ENCODE peak calls at places on chromosomes 7 and 10, in eight cellular contexts. V is activated T-cell treated with anti-CD3 and anti-CD28 coated beads, Interleukin-2, amount 50 U/mL, for 4 hours; P is Panc1; J is Right ventricle myocardium superior; G is GM12878; O is CD4-positive, CD25-positive, alpha-beta regulatory T cell; C is naive thymus-derived CD8-positive, alpha-beta T cell; U is A549. E is an unnamed sample.
A peak's percentile ranks its signal among the peaks of the same experiment; 100 is the strongest.

GRCh38 chr7:138816650-138817049 is 18.7 kb upstream of the ATP6V0A4 start:
- ATAC-seq in V (no peak), P (no peak), J (no peak), G (peak; percentile 57), O (no peak), C (no peak), U (no peak), E (peak; percentile 55)

GRCh38 chr7:86558680-86559079 is 85.0 kb upstream of the GRM3 start:
- ATAC-seq in V (no peak), P (no peak), J (no peak), G (no peak), O (no peak), C (no peak), U (no peak), E (no peak)

GRCh38 chr10:75617485-75618155 is 186.2 kb downstream of the LRMDA start:
- ATAC-seq in V (no peak), P (no peak), J (peak; percentile 85), G (no peak), O (no peak), C (no peak), U (no peak), E (no peak)

GRCh38 chr7:141113131-141113530 is 39.3 kb downstream of the TMEM178B start:
- ATAC-seq in V (no peak), P (no peak), J (no peak), G (no peak), O (no peak), C (no peak), U (no peak), E (no peak)

GRCh38 chr10:84147347-84147746 is 8.0 kb downstream of the GHITM start:
- ATAC-seq in V (no peak), P (no peak), J (no peak), G (no peak), O (no peak), C (no peak), U (no peak), E (no peak)

GRCh38 chr10:131891196-131891928 is 9.4 kb upstream of the PPP2R2D start:
- ATAC-seq in V (no peak), P (peak; percentile 87), J (no peak), G (peak; percentile 18), O (no peak), C (no peak), U (peak; percentile 98), E (no peak)

GRCh38 chr10:6069101-6069931 is 7.1 kb upstream of the IL2RA start:
- ATAC-seq in V (peak; percentile 26), P (no peak), J (no peak), G (no peak), O (peak; percentile 64), C (peak; percentile 54), U (no peak), E (peak; percentile 40)

GRCh38 chr10:103998803-103999202 is 31.9 kb downstream of the SLK start:
- ATAC-seq in V (no peak), P (no peak), J (no peak), G (no peak), O (no peak), C (no peak), U (no peak), E (no peak)

GRCh38 chr7:2757361-2757903 is 69.4 kb downstream of the AMZ1 start:
- ATAC-seq in V (peak; percentile 3), P (peak; percentile 57), J (peak; percentile 8), G (peak; percentile 32), O (no peak), C (no peak), U (peak; percentile 52), E (peak; percentile 16)

GRCh38 chr10:91296471-91296870 is 76.0 kb downstream of the PCGF5 start:
- ATAC-seq in V (no peak), P (no peak), J (no peak), G (peak; percentile 33), O (no peak), C (no peak), U (peak; percentile 44), E (no peak)

GRCh38 chr7:158005531-158005930 is 582.1 kb downstream of the PTPRN2 start:
- ATAC-seq in V (no peak), P (no peak), J (no peak), G (no peak), O (no peak), C (no peak), U (no peak), E (no peak)

GRCh38 chr10:104680467-104681401 is 39.6 kb downstream of the SORCS3 start:
- ATAC-seq in V (no peak), P (peak; percentile 33), J (peak; percentile 75), G (no peak), O (no peak), C (no peak), U (peak; percentile 83), E (no peak)

GRCh38 chr7:144824360-144824759 is 11.5 kb downstream of the TPK1 start:
- ATAC-seq in V (no peak), P (no peak), J (no peak), G (no peak), O (no peak), C (no peak), U (no peak), E (no peak)

GRCh38 chr7:90661290-90662151 is 65.4 kb downstream of the CDK14 start:
- ATAC-seq in V (no peak), P (no peak), J (peak; percentile 90), G (peak; percentile 50), O (no peak), C (no peak), U (no peak), E (no peak)

GRCh38 chr7:43779032-43779812 is 20.7 kb downstream of the BLVRA start:
- ATAC-seq in V (no peak), P (no peak), J (no peak), G (no peak), O (no peak), C (no peak), U (peak; percentile 77), E (no peak)

GRCh38 chr10:22958338-22958737 is 30.5 kb downstream of the ARMC3 start:
- ATAC-seq in V (no peak), P (no peak), J (no peak), G (no peak), O (no peak), C (no peak), U (no peak), E (no peak)

GRCh38 chr7:37032258-37032601 is 307.9 kb upstream of the AOAH start:
- ATAC-seq in V (no peak), P (peak; percentile 75), J (peak; percentile 24), G (no peak), O (no peak), C (no peak), U (peak; percentile 80), E (no peak)

GRCh38 chr10:49512121-49512809 is 26.7 kb downstream of the ERCC6 start:
- ATAC-seq in V (no peak), P (peak; percentile 85), J (peak; percentile 58), G (peak; percentile 89), O (peak; percentile 38), C (peak; percentile 38), U (peak; percentile 88), E (peak; percentile 38)

GRCh38 chr10:96643920-96644319 is 57.1 kb upstream of the TM9SF3 start:
- ATAC-seq in V (no peak), P (no peak), J (no peak), G (no peak), O (no peak), C (no peak), U (no peak), E (no peak)

GRCh38 chr7:106504620-106505019 is 156.3 kb downstream of the CCDC71L start:
- ATAC-seq in V (peak; percentile 94), P (no peak), J (no peak), G (no peak), O (no peak), C (no peak), U (no peak), E (peak; percentile 86)